ENCODE peak calls at places on chromosomes 11 and 22, in four cellular contexts. One of them, this sample, is unnamed.
A peak's percentile ranks its signal among the peaks of the same experiment; 100 is the strongest.

GRCh38 chr11:94909371-94909820 is 64.0 kb downstream of the CWC15 start:
- DNase-seq in H1: no peak
- DNase-seq in K562: no peak
- DNase-seq in GM12878: no peak
- DNase-seq in this sample: no peak

GRCh38 chr11:126607776-126608625 is 252.5 kb downstream of the ST3GAL4 start:
- DNase-seq in GM12878: no peak
- DNase-seq in K562: no peak
- DNase-seq in H1: no peak
- DNase-seq in this sample: no peak

GRCh38 chr22:39962071-39962470 is 1.9 kb downstream of the TMA7B start:
- DNase-seq in H1: no peak
- DNase-seq in K562: no peak
- DNase-seq in GM12878: no peak
- DNase-seq in this sample: no peak

GRCh38 chr11:124115782-124116616 is 749 bp downstream of the VWA5A start:
- DNase-seq in H1: peak; percentile 53
- DNase-seq in GM12878: no peak
- DNase-seq in K562: no peak
- DNase-seq in this sample: no peak

GRCh38 chr11:131809203-131809948 is 439.0 kb downstream of the NTM start:
- DNase-seq in K562: no peak
- DNase-seq in GM12878: no peak
- DNase-seq in H1: no peak
- DNase-seq in this sample: no peak

GRCh38 chr22:43833286-43834240 is 21.5 kb upstream of the EFCAB6 start:
- DNase-seq in H1: no peak
- DNase-seq in GM12878: no peak
- DNase-seq in K562: no peak
- DNase-seq in this sample: no peak

GRCh38 chr22:46631113-46631512 is 10.9 kb downstream of the GRAMD4 start:
- DNase-seq in GM12878: no peak
- DNase-seq in K562: no peak
- DNase-seq in H1: no peak
- DNase-seq in this sample: no peak

GRCh38 chr11:57321996-57322880 is 2.5 kb downstream of the TNKS1BP1 start:
- DNase-seq in GM12878: no peak
- DNase-seq in H1: peak; percentile 62
- DNase-seq in K562: peak; percentile 85
- DNase-seq in this sample: peak; percentile 77

GRCh38 chr11:92269021-92269420 is 44.4 kb downstream of the FAT3 start:
- DNase-seq in GM12878: no peak
- DNase-seq in K562: no peak
- DNase-seq in H1: no peak
- DNase-seq in this sample: no peak

GRCh38 chr11:86486261-86487030 is 111.8 kb downstream of the CCDC81 start:
- DNase-seq in H1: no peak
- DNase-seq in GM12878: no peak
- DNase-seq in K562: no peak
- DNase-seq in this sample: no peak

GRCh38 chr11:95586155-95586554 is 203.4 kb downstream of the FAM76B start:
- DNase-seq in H1: no peak
- DNase-seq in GM12878: no peak
- DNase-seq in K562: no peak
- DNase-seq in this sample: no peak

GRCh38 chr11:60939301-60939700 is 12.7 kb downstream of the SLC15A3 start:
- DNase-seq in K562: no peak
- DNase-seq in GM12878: no peak
- DNase-seq in H1: no peak
- DNase-seq in this sample: no peak

GRCh38 chr11:66856496-66857233 is at the start of gene LRFN4:
- DNase-seq in GM12878: no peak
- DNase-seq in H1: no peak
- DNase-seq in K562: peak; percentile 37
- DNase-seq in this sample: no peak

GRCh38 chr11:23023319-23023718 is 163.0 kb upstream of the CCDC179 start:
- DNase-seq in H1: no peak
- DNase-seq in K562: no peak
- DNase-seq in GM12878: no peak
- DNase-seq in this sample: no peak

GRCh38 chr22:42145175-42145574 is 14.6 kb upstream of the CYP2D6 start:
- DNase-seq in K562: no peak
- DNase-seq in GM12878: no peak
- DNase-seq in H1: no peak
- DNase-seq in this sample: no peak

GRCh38 chr11:12242071-12242672 is 131.8 kb downstream of the MICAL2 start:
- DNase-seq in K562: peak; percentile 35
- DNase-seq in H1: no peak
- DNase-seq in GM12878: no peak
- DNase-seq in this sample: no peak

GRCh38 chr11:92384316-92384715 is 159.7 kb downstream of the FAT3 start:
- DNase-seq in GM12878: no peak
- DNase-seq in H1: no peak
- DNase-seq in K562: no peak
- DNase-seq in this sample: no peak

GRCh38 chr11:63549411-63549810 is 12.8 kb downstream of the PLAAT4 start:
- DNase-seq in H1: no peak
- DNase-seq in GM12878: no peak
- DNase-seq in K562: no peak
- DNase-seq in this sample: no peak

GRCh38 chr22:46027219-46028068 is 50.5 kb upstream of the WNT7B start:
- DNase-seq in K562: peak; percentile 47
- DNase-seq in H1: no peak
- DNase-seq in GM12878: no peak
- DNase-seq in this sample: no peak

GRCh38 chr11:72238492-72239295 is 5.3 kb downstream of the PHOX2A start:
- DNase-seq in K562: no peak
- DNase-seq in GM12878: no peak
- DNase-seq in H1: no peak
- DNase-seq in this sample: no peak

GRCh38 chr11:23398052-23398451 is 537.8 kb upstream of the CCDC179 start:
- DNase-seq in GM12878: no peak
- DNase-seq in K562: no peak
- DNase-seq in H1: no peak
- DNase-seq in this sample: no peak

GRCh38 chr22:50419116-50419515 is 55.7 kb downstream of the SBF1 start:
- DNase-seq in K562: no peak
- DNase-seq in GM12878: no peak
- DNase-seq in H1: no peak
- DNase-seq in this sample: no peak

GRCh38 chr11:95487391-95487790 is 256.4 kb upstream of the SESN3 start:
- DNase-seq in GM12878: peak; percentile 83
- DNase-seq in K562: no peak
- DNase-seq in H1: no peak
- DNase-seq in this sample: no peak

GRCh38 chr11:129546266-129546665 is 170.6 kb downstream of the BARX2 start:
- DNase-seq in H1: no peak
- DNase-seq in GM12878: no peak
- DNase-seq in K562: no peak
- DNase-seq in this sample: no peak

GRCh38 chr11:15091620-15092019 is 18.2 kb downstream of the CALCB start:
- DNase-seq in GM12878: no peak
- DNase-seq in K562: no peak
- DNase-seq in H1: no peak
- DNase-seq in this sample: no peak

GRCh38 chr11:115317428-115318185 is 186.6 kb downstream of the CADM1 start:
- DNase-seq in K562: no peak
- DNase-seq in H1: no peak
- DNase-seq in GM12878: no peak
- DNase-seq in this sample: no peak

GRCh38 chr11:117045196-117045595 is 53.0 kb downstream of the SIK3 start:
- DNase-seq in GM12878: no peak
- DNase-seq in K562: peak; percentile 23
- DNase-seq in H1: no peak
- DNase-seq in this sample: no peak

GRCh38 chr11:72228229-72228843 is 3.8 kb downstream of the INPPL1 start:
- DNase-seq in K562: no peak
- DNase-seq in GM12878: no peak
- DNase-seq in H1: no peak
- DNase-seq in this sample: no peak

GRCh38 chr22:38132136-38132535 is 21.7 kb upstream of the BAIAP2L2 start:
- DNase-seq in GM12878: no peak
- DNase-seq in K562: no peak
- DNase-seq in H1: no peak
- DNase-seq in this sample: no peak

GRCh38 chr22:27749597-27750225 is 51.8 kb downstream of the MN1 start:
- DNase-seq in H1: no peak
- DNase-seq in K562: no peak
- DNase-seq in GM12878: no peak
- DNase-seq in this sample: no peak

GRCh38 chr11:126874276-126874675 is 126.3 kb downstream of the KIRREL3 start:
- DNase-seq in GM12878: no peak
- DNase-seq in H1: no peak
- DNase-seq in K562: no peak
- DNase-seq in this sample: no peak

GRCh38 chr22:17796695-17797094 is 22.4 kb upstream of the BID start:
- DNase-seq in GM12878: no peak
- DNase-seq in K562: no peak
- DNase-seq in H1: no peak
- DNase-seq in this sample: no peak

GRCh38 chr22:16915711-16916110 is 90.5 kb upstream of the XKR3 start:
- DNase-seq in H1: no peak
- DNase-seq in K562: no peak
- DNase-seq in GM12878: no peak
- DNase-seq in this sample: no peak

GRCh38 chr22:32123657-32124056 is 35.4 kb downstream of the C22orf42 start:
- DNase-seq in H1: peak; percentile 73
- DNase-seq in K562: no peak
- DNase-seq in GM12878: no peak
- DNase-seq in this sample: no peak

GRCh38 chr22:49244466-49245420 is 582.9 kb downstream of the BRD1 start:
- DNase-seq in GM12878: no peak
- DNase-seq in H1: peak; percentile 37
- DNase-seq in K562: no peak
- DNase-seq in this sample: no peak
- TF ChIP-seq CEBPB in GM12878: no peak
- TF ChIP-seq CEBPB in H1: no peak
- TF ChIP-seq CEBPB in K562: no peak
- TF ChIP-seq CEBPB in this sample: no peak

DNA sequence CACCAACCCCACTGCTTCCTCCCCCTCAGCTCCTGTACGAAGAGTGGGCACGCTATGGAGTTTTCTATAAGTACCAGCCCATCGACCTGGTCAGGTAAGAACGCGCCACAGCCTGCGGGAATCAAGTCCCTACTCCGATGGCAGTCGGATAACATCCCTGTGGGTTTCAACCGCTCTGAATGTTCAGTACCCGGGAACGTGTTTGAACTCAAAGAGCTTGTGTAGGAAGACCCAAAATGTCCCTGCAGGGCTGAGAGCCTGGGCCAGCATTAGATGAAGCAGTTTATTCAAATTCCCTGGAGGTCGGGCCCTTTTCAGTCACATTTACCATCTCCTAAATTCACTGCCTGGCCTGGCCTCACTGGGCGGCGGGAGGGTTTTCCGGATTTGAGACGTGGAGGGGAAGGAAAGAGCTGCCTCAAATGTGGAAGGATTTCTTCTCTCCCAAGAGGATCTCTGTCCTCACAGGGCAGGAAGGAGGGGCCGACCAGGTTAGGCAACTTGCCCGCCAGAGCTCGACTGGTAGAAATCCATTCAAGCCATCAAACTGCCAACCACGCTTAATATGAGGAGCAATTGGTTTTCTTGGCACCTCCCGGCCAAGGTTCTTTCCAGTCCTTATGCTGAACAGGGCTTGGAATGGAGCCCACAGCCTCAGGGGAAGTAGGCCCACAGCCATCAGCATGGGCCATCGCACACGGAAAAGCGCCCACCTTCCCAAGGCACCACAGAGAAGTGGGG is 46.4 kb downstream of the ANO1 start:
- DNase-seq in K562: no peak
- DNase-seq in GM12878: no peak
- DNase-seq in H1: no peak
- DNase-seq in this sample: no peak
- TF ChIP-seq EGR1 in K562: no peak
- TF ChIP-seq EGR1 in GM12878: no peak
- TF ChIP-seq EGR1 in H1: no peak
- TF ChIP-seq EGR1 in this sample: no peak

GRCh38 chr11:1091332-1092083 is 16.8 kb downstream of the MUC2 start:
- DNase-seq in K562: no peak
- DNase-seq in GM12878: no peak
- DNase-seq in H1: no peak
- DNase-seq in this sample: no peak
- TF ChIP-seq CEBPB in K562: no peak
- TF ChIP-seq CEBPB in GM12878: no peak
- TF ChIP-seq CEBPB in H1: no peak
- TF ChIP-seq CEBPB in this sample: no peak

GRCh38 chr11:119029069-119029339 is 1.7 kb downstream of the SLC37A4 start:
- DNase-seq in GM12878: no peak
- DNase-seq in H1: no peak
- DNase-seq in K562: peak; percentile 68
- DNase-seq in this sample: no peak

GRCh38 chr11:119030329-119031047 is at the start of gene SLC37A4:
- DNase-seq in GM12878: peak; percentile 94
- DNase-seq in H1: peak; percentile 100
- DNase-seq in K562: peak; percentile 99
- DNase-seq in this sample: peak; percentile 97

GRCh38 chr11:119030029-119030328 is 698 bp downstream of the SLC37A4 start:
- DNase-seq in H1: no peak
- DNase-seq in GM12878: no peak
- DNase-seq in K562: no peak
- DNase-seq in this sample: no peak

GRCh38 chr11:119028346-119029068 is 2.2 kb downstream of the SLC37A4 start:
- DNase-seq in K562: no peak
- DNase-seq in GM12878: no peak
- DNase-seq in H1: no peak
- DNase-seq in this sample: no peak

GRCh38 chr11:119029340-119030028 is 1.2 kb downstream of the SLC37A4 start:
- DNase-seq in H1: no peak
- DNase-seq in GM12878: no peak
- DNase-seq in K562: peak; percentile 79
- DNase-seq in this sample: no peak
- TF ChIP-seq EGR1 in H1: no peak
- TF ChIP-seq EGR1 in GM12878: peak; percentile 65
- TF ChIP-seq EGR1 in K562: peak; percentile 37
- TF ChIP-seq EGR1 in this sample: no peak

This sample was measured in HCT116.